ENCODE peak calls at places on chromosomes 7 and 10, in eight cellular contexts. W is cardiac muscle cell; P is osteoblast; B is CD4-positive, alpha-beta T cell; Y is NB4; C is breast epithelium; J is hepatocyte; R is epithelial cell of esophagus. D is an unnamed sample.

GRCh38 chr10:106618611-106619010 is 545.9 kb downstream of the SORCS1 start:
- DNase-seq in W (no peak), P (no peak), B (no peak), Y (no peak), C (no peak), J (no peak), R (no peak), D (no peak)

GRCh38 chr7:68623030-68623429 is 975.2 kb upstream of the AUTS2 start:
- DNase-seq in W (no peak), P (no peak), B (no peak), Y (no peak), C (no peak), J (no peak), R (no peak), D (no peak)

GRCh38 chr7:85000973-85001372 is 185.9 kb downstream of the SEMA3D start:
- DNase-seq in W (no peak), P (no peak), B (no peak), Y (no peak), C (no peak), J (no peak), R (no peak), D (no peak)

GRCh38 chr10:29841724-29842649 is 207.2 kb upstream of the SVIL start:
- DNase-seq in W (peak), P (no peak), B (no peak), Y (no peak), C (peak), J (peak), R (peak), D (no peak)

GRCh38 chr10:93463723-93464511 is 18.2 kb downstream of the MYOF start:
- DNase-seq in W (no peak), P (no peak), B (no peak), Y (peak), C (no peak), J (no peak), R (peak), D (no peak)

GRCh38 chr10:126001579-126001978 is 105.2 kb downstream of the FANK1 start:
- DNase-seq in W (no peak), P (no peak), B (no peak), Y (no peak), C (no peak), J (no peak), R (no peak), D (no peak)

GRCh38 chr10:63197304-63198092 is 64.4 kb downstream of the NRBF2 start:
- DNase-seq in W (no peak), P (peak), B (no peak), Y (no peak), C (no peak), J (peak), R (no peak), D (no peak)

GRCh38 chr7:137642467-137642866 is 204.3 kb downstream of the DGKI start:
- DNase-seq in W (no peak), P (peak), B (no peak), Y (peak), C (no peak), J (no peak), R (peak), D (no peak)

GRCh38 chr10:35453855-35454532 is 117.7 kb downstream of the CCNY start:
- DNase-seq in W (no peak), P (no peak), B (no peak), Y (peak), C (no peak), J (no peak), R (peak), D (no peak)

GRCh38 chr10:69269761-69270160 is 8.5 kb upstream of the HK1 start:
- DNase-seq in W (no peak), P (peak), B (no peak), Y (no peak), C (no peak), J (no peak), R (peak), D (no peak)

GRCh38 chr10:3071405-3072198 is 4.3 kb downstream of the PFKP start:
- DNase-seq in W (no peak), P (peak), B (no peak), Y (peak), C (no peak), J (no peak), R (peak), D (no peak)

GRCh38 chr7:151404216-151405011 is 5.4 kb downstream of the WDR86 start:
- DNase-seq in W (no peak), P (peak), B (no peak), Y (no peak), C (no peak), J (peak), R (peak), D (no peak)

GRCh38 chr10:110081914-110082313 is 74.1 kb downstream of the ADD3 start:
- DNase-seq in W (no peak), P (peak), B (peak), Y (peak), C (no peak), J (no peak), R (peak), D (no peak)

GRCh38 chr7:16462618-16463017 is 2.9 kb downstream of the SOSTDC1 start:
- DNase-seq in W (no peak), P (no peak), B (no peak), Y (no peak), C (no peak), J (no peak), R (no peak), D (no peak)

GRCh38 chr7:55065511-55066229 is 46.9 kb downstream of the EGFR start:
- DNase-seq in W (peak), P (peak), B (no peak), Y (peak), C (no peak), J (peak), R (peak), D (no peak)
- TF ChIP-seq CTCF in W (peak), P (peak), B (no peak), Y (no peak), C (no peak), J (no peak), R (no peak), D (no peak)

GRCh38 chr10:97709746-97710078 is 3.8 kb upstream of the MARVELD1 start:
- DNase-seq in W (no peak), P (no peak), B (no peak), Y (no peak), C (no peak), J (no peak), R (no peak), D (no peak)
- TF ChIP-seq CTCF in W (no peak), P (no peak), B (peak), Y (no peak), C (no peak), J (no peak), R (no peak), D (no peak)

GRCh38 chr10:66455304-66455703 is 470.5 kb upstream of the LRRTM3 start:
- DNase-seq in W (no peak), P (no peak), B (no peak), Y (peak), C (no peak), J (no peak), R (peak), D (no peak)
- TF ChIP-seq CTCF in W (no peak), P (no peak), B (no peak), Y (peak), C (no peak), J (no peak), R (peak), D (no peak)

DNA sequence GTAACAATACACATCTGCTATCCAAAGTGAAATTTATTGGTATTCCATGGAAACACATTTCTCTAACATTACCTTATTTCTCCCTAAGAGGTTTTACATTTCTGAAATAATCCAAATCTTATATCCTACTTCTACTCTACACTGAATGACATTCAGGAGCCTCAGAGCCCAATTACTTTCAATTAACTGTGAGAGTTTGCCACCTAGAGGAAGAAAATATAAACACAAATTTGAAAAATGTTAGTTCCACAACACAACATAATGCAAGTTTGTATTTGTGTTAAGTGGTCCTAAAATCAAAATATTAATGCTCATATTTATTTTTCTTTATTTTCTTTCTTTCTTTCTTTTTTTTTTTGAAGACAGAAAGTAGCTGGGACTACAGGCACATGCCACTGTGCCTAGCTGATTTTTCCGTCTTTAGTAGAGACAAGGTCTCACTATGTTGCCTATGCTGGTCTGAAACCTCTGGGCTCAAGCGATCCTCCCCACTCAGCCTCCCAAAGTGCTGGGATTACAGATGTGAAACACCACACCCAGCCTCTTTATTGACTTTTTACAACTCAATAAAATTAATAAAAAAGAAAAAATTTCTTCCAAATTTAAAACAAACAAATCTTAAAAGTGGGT is 46.0 kb downstream of the ATAD1 start:
- DNase-seq in W (peak), P (no peak), B (no peak), Y (peak), C (no peak), J (peak), R (peak), D (no peak)
- TF ChIP-seq CTCF in W (peak), P (peak), B (peak), Y (peak), C (peak), J (peak), R (peak), D (peak)

GRCh38 chr10:37758074-37758473 is 99.3 kb downstream of the ZNF248 start:
- DNase-seq in W (no peak), P (peak), B (no peak), Y (peak), C (no peak), J (no peak), R (no peak), D (no peak)

GRCh38 chr10:37752309-37752875 is 105.0 kb downstream of the ZNF248 start:
- DNase-seq in W (no peak), P (no peak), B (no peak), Y (peak), C (no peak), J (no peak), R (no peak), D (no peak)

DNA sequence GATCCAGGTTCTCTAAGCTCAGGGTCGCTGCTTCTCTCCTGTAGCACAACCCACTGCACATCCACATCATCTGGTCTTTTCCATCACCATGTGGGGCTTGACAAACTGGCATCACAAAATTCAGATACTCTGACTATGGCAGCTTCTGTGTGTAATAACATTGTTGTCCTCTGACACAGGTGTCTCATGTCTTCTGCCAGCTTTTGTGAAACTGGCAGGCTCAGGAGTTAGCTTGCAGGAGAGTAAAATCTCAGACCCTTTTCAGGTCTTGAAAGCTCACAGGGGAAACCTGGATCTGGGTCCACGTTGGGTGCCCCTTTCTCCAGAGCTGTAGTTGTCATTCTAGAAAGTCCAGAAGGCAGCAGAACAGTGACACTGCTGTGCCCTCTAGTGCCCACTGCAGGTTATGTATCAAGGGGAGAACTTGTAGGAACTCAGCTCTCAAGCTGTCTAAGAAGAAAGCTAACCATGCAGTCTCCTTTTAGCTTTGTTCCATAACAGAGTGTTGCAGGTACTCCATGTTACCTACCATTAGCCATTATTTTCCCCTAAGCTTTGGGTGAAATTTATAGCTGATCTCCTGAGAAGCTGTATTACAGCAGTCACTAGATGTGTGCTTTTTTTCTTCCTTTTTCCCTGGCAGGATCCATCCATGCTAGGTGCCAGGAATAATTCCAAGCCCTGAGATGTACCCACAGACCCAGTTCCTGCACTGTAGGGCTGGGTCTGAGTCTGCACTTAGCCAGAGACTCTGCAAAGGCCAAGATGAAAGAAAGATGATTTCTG is 102.7 kb downstream of the ZNF248 start:
- DNase-seq in W (no peak), P (no peak), B (no peak), Y (peak), C (no peak), J (no peak), R (peak), D (no peak)
- TF ChIP-seq CTCF in W (no peak), P (peak), B (no peak), Y (no peak), C (no peak), J (no peak), R (peak), D (no peak)

D was measured in activated B cell treated with CpG ODN at 0.5 μM for 24 hours.